ENCODE peak calls at places on chromosomes 3 and 15, in five cellular contexts. N is A549, E is K562, M is GM12878, S is HepG2. Z is an unnamed sample.

GRCh38 chr3:65877160-65877559 is 161.6 kb downstream of the MAGI1 start:
- DNase-seq in S (no peak), N (no peak), E (no peak), M (no peak), Z (no peak)

GRCh38 chr15:80093854-80094418 is 34.5 kb downstream of the ZFAND6 start:
- DNase-seq in E (peak), S (no peak), M (no peak), N (peak), Z (peak)

GRCh38 chr3:28317438-28318022 is 31.0 kb upstream of the ZCWPW2 start:
- DNase-seq in S (peak), N (peak), E (peak), M (no peak), Z (no peak)

GRCh38 chr3:133717424-133717823 is 28.8 kb upstream of the TF start:
- DNase-seq in M (no peak), E (no peak), N (no peak), S (peak), Z (no peak)

GRCh38 chr15:57677206-57677605 is 29.3 kb upstream of the POLR2M start:
- DNase-seq in E (no peak), S (no peak), N (no peak), M (no peak), Z (no peak)

GRCh38 chr3:171168551-171168950 is 142.0 kb upstream of the SLC2A2 start:
- DNase-seq in S (no peak), E (no peak), M (no peak), N (no peak), Z (no peak)

GRCh38 chr3:71658131-71658530 is 67.1 kb downstream of the EIF4E3 start:
- DNase-seq in S (no peak), M (no peak), N (peak), E (no peak), Z (no peak)

GRCh38 chr15:70707901-70708300 is 55.5 kb downstream of the UACA start:
- DNase-seq in N (no peak), M (no peak), E (no peak), S (no peak), Z (no peak)

GRCh38 chr3:185042357-185042756 is 110.5 kb downstream of the C3orf70 start:
- DNase-seq in N (no peak), E (no peak), M (no peak), S (no peak), Z (no peak)

GRCh38 chr3:145359040-145359439 is 801.9 kb downstream of the PLOD2 start:
- DNase-seq in E (no peak), N (no peak), S (no peak), M (no peak), Z (no peak)

GRCh38 chr3:70974752-70975151 is 608.8 kb downstream of the FOXP1 start:
- DNase-seq in N (no peak), M (no peak), S (no peak), E (no peak), Z (no peak)

GRCh38 chr15:35288580-35288979 is 203.5 kb upstream of the NANOGP8 start:
- DNase-seq in E (no peak), N (no peak), M (no peak), S (no peak), Z (no peak)
- TF ChIP-seq ESRRA in E (no peak), N (no peak), M (no peak), S (no peak), Z (no peak)

DNA sequence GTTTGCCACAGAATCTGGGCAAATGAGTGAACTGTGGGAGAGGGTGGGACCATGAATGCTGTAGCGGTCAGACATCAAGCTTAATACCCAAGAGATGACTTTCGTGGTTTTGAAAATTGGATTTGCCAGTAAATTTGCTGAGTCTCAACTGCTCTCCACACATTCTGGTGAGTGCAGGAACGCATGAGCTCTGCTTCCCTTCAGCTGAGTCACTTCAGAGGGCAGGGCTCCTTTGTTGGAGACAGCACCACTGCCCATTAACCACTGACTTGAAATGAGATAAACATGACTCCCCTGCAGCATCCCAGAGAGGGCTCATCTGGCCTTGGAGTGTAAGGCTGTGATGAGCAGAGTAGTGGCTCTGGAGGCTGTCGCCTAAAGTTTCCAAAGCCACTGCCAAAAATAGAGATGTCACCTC is 22.6 kb downstream of the RARRES1 start:
- DNase-seq in M (no peak), E (peak), N (peak), S (no peak), Z (no peak)
- TF ChIP-seq ESRRA in M (no peak), E (no peak), N (no peak), S (no peak), Z (no peak)

GRCh38 chr3:129502641-129503386 is 25.6 kb upstream of the RHO start:
- DNase-seq in E (no peak), M (no peak), N (no peak), S (no peak), Z (no peak)
- TF ChIP-seq ESRRA in E (no peak), M (no peak), N (no peak), S (no peak), Z (no peak)

GRCh38 chr3:156918746-156919145 is 92.6 kb downstream of the LEKR1 start:
- DNase-seq in E (no peak), M (no peak), S (no peak), N (no peak), Z (no peak)
- TF ChIP-seq ESRRA in E (no peak), M (no peak), S (no peak), N (no peak), Z (no peak)

GRCh38 chr15:59174161-59174845 is 32.3 kb upstream of the LDHAL6B start:
- DNase-seq in S (no peak), E (no peak), N (no peak), M (no peak), Z (no peak)
- TF ChIP-seq ESRRA in S (no peak), E (no peak), N (no peak), M (no peak), Z (no peak)

DNA sequence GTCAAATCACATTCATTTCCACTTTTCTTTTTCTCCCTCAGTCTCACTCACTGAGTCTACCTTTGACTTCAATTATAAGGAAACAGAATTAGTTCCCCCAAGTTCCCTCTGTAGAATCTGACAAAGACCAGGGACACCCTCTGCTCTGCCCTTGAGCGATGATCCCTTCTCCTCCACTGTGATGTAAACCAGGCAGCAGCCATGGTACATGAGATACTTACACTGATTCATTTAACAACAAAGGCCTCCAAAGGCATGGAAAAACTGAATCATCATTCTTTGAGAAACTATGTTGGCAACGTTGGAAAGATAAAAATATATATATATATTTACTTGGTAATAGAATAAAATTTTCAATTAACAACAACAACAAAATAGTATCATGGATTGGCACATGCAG is 84.1 kb downstream of the P3H2 start:
- DNase-seq in S (no peak), E (no peak), N (no peak), M (no peak), Z (no peak)
- TF ChIP-seq ESRRA in S (no peak), E (no peak), N (no peak), M (no peak), Z (no peak)

DNA sequence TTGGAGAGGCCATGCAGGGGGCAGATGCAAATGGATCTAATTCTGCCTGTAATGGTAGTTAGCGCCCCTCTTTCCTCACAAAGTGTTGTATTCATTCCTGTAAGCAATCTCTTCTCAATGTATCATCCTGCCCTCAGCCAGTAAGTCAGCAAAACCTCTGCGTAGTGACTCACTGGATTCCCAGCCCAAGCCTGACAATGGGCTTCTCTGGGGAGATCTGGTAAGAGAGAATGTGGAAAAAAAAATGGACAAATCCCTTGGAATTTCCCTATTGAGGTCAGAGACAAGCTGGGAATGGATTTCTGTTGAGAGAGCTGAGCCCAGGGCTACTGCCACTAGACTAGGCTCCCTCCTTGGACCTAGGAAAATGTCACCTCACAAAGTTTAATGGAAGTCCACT is 25.4 kb downstream of the ADPGK start:
- DNase-seq in E (no peak), N (peak), S (no peak), M (no peak), Z (no peak)
- TF ChIP-seq ESRRA in E (no peak), N (no peak), S (no peak), M (no peak), Z (no peak)

Z was measured in WTC11.